ENCODE peak calls at places on chromosomes 13 and 19, in four cellular contexts. J, Z, T and N are unnamed samples.

GRCh38 chr13:37984357-37984756 is 114.8 kb upstream of the TRPC4 start:
- DNase-seq in J (peak), Z (no peak), T (peak), N (peak)

GRCh38 chr13:46295531-46296464 is 84.1 kb downstream of the LRRC63 start:
- DNase-seq in J (no peak), Z (no peak), T (no peak), N (no peak)

GRCh38 chr19:51020988-51021651 is 1.6 kb upstream of the KLK10 start:
- DNase-seq in J (peak), Z (peak), T (peak), N (no peak)

GRCh38 chr19:912181-913079 is 589 bp downstream of the R3HDM4 start:
- DNase-seq in J (no peak), Z (peak), T (no peak), N (no peak)

GRCh38 chr19:7554990-7555864 is 19.7 kb downstream of the PNPLA6 start:
- DNase-seq in J (peak), Z (peak), T (no peak), N (peak)

GRCh38 chr19:45663800-45664199 is 4.2 kb upstream of the GIPR start:
- DNase-seq in J (no peak), Z (no peak), T (no peak), N (no peak)

GRCh38 chr13:23552661-23553060 is 17.6 kb upstream of the TNFRSF19 start:
- DNase-seq in J (no peak), Z (no peak), T (no peak), N (no peak)

GRCh38 chr13:24680258-24680920 is at the start of gene ATP12A:
- DNase-seq in J (no peak), Z (no peak), T (no peak), N (peak)

GRCh38 chr13:40653558-40654318 is 12.7 kb downstream of the FOXO1 start:
- DNase-seq in J (no peak), Z (no peak), T (no peak), N (no peak)

GRCh38 chr19:10271543-10272086 is 695 bp downstream of the ICAM1 start:
- DNase-seq in J (no peak), Z (peak), T (no peak), N (no peak)

GRCh38 chr19:34337747-34338146 is 27.2 kb upstream of the GPI start:
- DNase-seq in J (no peak), Z (no peak), T (no peak), N (no peak)

GRCh38 chr19:34712606-34713261 is 21.3 kb upstream of the ZNF181 start:
- DNase-seq in J (peak), Z (peak), T (peak), N (peak)

GRCh38 chr13:101152184-101152583 is 264.1 kb downstream of the NALCN start:
- DNase-seq in J (no peak), Z (no peak), T (no peak), N (no peak)

GRCh38 chr13:75352641-75353327 is 129.2 kb downstream of the TBC1D4 start:
- DNase-seq in J (no peak), Z (no peak), T (no peak), N (no peak)

GRCh38 chr19:13056052-13056660 is 46.5 kb downstream of the LYL1 start:
- DNase-seq in J (no peak), Z (no peak), T (no peak), N (peak)

GRCh38 chr19:33683881-33684549 is 62.3 kb downstream of the CHST8 start:
- DNase-seq in J (peak), Z (peak), T (peak), N (peak)

GRCh38 chr19:16324384-16325160 is at the start of gene KLF2:
- DNase-seq in J (peak), Z (peak), T (peak), N (peak)

GRCh38 chr13:27960362-27961226 is 8.5 kb downstream of the CDX2 start:
- DNase-seq in J (peak), Z (peak), T (peak), N (peak)

GRCh38 chr19:6667114-6667627 is 2.8 kb downstream of the TNFSF14 start:
- DNase-seq in J (no peak), Z (peak), T (no peak), N (no peak)

GRCh38 chr13:111267784-111268183 is 52.7 kb upstream of the TEX29 start:
- DNase-seq in J (no peak), Z (no peak), T (no peak), N (no peak)

GRCh38 chr19:7391218-7391670 is 42.5 kb downstream of the ARHGEF18 start:
- DNase-seq in J (peak), Z (no peak), T (peak), N (no peak)

GRCh38 chr13:37443538-37443937 is 155.0 kb downstream of the POSTN start:
- DNase-seq in J (no peak), Z (no peak), T (no peak), N (no peak)

GRCh38 chr13:31807090-31807541 is 67.8 kb downstream of the RXFP2 start:
- DNase-seq in J (no peak), Z (no peak), T (no peak), N (no peak)

DNA sequence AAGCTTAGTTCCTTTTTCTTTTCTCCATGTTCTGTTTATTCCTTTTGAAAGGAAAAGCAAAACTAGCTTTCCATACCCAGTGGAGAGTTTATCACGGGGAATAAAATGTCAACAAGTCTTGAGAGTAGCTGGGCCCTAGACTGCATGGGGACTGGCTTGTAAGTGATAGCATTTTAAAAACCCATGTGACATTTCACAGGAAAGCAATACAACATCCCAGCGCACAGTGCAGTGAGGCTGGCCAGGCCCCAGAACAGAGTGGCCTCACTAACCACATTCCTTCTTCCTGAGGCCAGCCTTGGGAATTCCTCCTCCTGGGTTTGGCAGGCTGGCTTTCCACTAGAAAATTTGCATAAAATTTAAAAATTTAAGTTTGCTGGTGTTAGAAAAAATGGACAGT is 149.7 kb downstream of the DLEU7 start:
- DNase-seq in J (no peak), Z (no peak), T (no peak), N (peak)
- TF ChIP-seq HMGXB4 in J (no peak), Z (no peak), T (no peak), N (no peak)

DNA sequence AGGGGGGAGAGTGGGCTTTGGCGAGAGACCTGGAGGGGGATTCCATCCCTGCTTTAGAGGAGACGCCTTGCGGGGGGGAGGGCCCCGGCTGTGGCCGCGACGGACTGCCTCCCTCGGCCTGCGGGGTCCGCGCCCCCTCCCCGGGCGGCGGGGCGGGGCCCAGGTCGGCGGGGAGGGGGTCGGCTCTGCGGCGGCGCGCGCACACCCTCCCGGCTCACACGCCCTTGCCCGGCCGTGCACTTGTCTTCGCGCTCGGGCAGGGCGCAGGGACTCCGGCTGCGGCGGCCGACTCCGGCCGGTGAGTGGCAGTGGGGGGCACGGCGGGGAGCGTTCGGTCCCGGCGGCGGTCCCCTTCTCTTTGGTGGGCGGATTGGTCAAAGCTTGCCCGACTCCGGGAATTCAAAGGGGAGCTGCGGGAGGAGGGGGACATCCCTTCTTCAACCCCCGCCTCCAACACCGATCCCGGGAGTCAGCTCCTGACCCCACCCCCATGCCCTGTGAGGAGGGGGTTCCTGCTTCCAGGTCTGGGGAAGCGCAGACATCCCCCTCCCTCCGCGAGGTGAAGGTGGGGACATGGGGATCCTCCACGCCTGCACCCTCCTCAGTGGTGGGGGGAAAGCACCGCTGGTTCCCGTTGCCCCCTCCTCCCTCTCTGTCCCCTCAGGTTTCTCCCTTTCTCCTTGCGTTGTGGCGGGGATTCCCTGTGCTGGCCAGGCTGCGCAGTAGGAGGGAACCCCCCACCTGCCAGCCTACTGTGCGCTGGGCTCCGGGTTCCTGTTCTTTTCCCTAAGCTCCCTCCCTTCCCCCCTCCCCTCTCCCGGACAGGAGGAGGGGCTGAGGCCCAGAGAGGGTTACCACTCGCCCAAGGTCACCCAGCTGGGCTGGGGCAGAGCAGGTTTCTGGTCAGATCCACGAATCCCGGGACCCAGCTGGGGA is 14.6 kb upstream of the KCNN1 start:
- DNase-seq in J (no peak), Z (peak), T (no peak), N (peak)
- TF ChIP-seq HMGXB4 in J (no peak), Z (no peak), T (no peak), N (no peak)

GRCh38 chr13:109989155-109989554 is 202.8 kb upstream of the IRS2 start:
- DNase-seq in J (no peak), Z (no peak), T (no peak), N (no peak)
- TF ChIP-seq HMGXB4 in J (no peak), Z (no peak), T (no peak), N (no peak)

GRCh38 chr19:49881186-49881585 is 3.7 kb downstream of the TBC1D17 start:
- DNase-seq in J (no peak), Z (no peak), T (no peak), N (no peak)

GRCh38 chr19:49878744-49879070 is 1.2 kb downstream of the TBC1D17 start:
- DNase-seq in J (no peak), Z (no peak), T (no peak), N (no peak)

GRCh38 chr19:49877879-49878743 is 609 bp downstream of the TBC1D17 start:
- DNase-seq in J (peak), Z (peak), T (peak), N (peak)

GRCh38 chr19:49880162-49880869 is 2.8 kb downstream of the TBC1D17 start:
- DNase-seq in J (no peak), Z (no peak), T (no peak), N (no peak)

DNA sequence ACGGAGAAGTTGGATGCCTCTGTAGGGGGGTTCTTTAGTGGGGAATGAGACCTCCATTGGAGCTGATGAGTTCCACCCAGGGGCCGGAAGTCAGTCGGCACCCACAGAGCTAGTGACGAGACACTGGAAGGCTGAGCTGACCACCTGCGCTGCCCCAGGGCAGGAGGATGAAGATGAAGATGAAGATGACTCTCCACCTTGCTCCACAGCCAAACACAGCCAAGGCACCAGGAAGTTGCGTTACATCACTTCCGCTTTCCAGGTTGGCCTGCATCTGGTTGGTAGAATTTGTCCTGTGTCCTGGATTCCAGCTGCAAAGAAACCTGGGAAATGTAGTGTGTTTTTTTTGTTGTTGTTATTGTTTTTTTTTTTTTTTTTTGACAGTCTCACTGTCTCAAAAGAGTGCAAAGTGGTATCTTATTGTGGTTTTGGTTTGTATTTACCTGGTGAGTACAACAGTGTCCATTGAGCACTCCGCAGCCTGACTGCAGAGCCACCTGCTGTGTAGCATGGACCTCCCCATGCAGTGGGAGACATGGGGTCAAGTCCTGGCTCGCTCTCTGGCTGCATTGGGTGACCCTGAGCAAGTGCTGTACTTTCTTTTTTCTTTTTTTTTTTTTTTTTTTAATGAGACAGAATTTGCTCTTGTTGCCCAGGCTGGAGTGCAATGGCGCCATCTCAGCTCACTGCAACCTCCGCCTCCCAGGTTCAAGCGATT is 1.9 kb downstream of the TBC1D17 start:
- DNase-seq in J (peak), Z (no peak), T (no peak), N (no peak)
- TF ChIP-seq HMGXB4 in J (no peak), Z (no peak), T (no peak), N (no peak)

GRCh38 chr19:29260477-29261317 is 47.7 kb upstream of the UQCRFS1 start:
- DNase-seq in J (peak), Z (peak), T (peak), N (peak)
- TF ChIP-seq HMGXB4 in J (no peak), Z (no peak), T (no peak), N (no peak)

GRCh38 chr19:56383826-56384605 is 9.3 kb downstream of the ZNF582 start:
- DNase-seq in J (no peak), Z (no peak), T (no peak), N (no peak)
- TF ChIP-seq HMGXB4 in J (no peak), Z (no peak), T (no peak), N (no peak)

GRCh38 chr13:39329182-39329639 is 273.8 kb downstream of the LHFPL6 start:
- DNase-seq in J (no peak), Z (no peak), T (no peak), N (no peak)
- TF ChIP-seq HMGXB4 in J (no peak), Z (no peak), T (no peak), N (no peak)

GRCh38 chr13:77519808-77520207 is 15.7 kb upstream of the SCEL start:
- DNase-seq in J (no peak), Z (no peak), T (no peak), N (no peak)
- TF ChIP-seq HMGXB4 in J (no peak), Z (no peak), T (no peak), N (no peak)

DNA sequence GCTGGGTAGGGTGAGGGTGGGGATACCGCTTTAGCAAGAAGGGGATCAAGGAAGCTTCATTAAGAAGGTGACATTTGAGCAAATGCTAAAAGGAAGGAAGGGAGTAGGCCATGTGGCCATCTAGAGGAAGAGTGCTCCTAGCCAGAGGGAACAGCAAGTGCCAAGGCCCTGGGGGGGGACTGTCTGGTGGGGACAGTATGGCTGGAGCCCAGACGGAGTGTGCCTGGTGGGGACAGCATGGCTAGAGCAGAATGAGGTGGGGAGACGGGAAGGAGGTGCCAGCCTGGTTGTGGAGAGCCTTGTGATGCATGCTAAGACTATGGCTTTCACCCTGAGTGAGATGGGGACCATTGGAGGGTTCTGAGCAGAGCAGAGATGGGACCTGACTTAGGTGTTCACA is 2.1 kb upstream of the TGFB1 start:
- DNase-seq in J (no peak), Z (no peak), T (no peak), N (no peak)
- TF ChIP-seq HMGXB4 in J (no peak), Z (no peak), T (no peak), N (no peak)